ENCODE peak calls at places on chromosome 11, in eight cellular contexts. One of them, this sample, is unnamed.
A peak's percentile ranks its signal among the peaks of the same experiment; 100 is the strongest.

GRCh38 chr11:77129069-77129840 is 1.2 kb downstream of the MYO7A start:
- DNase-seq in naive thymus-derived CD4-positive, alpha-beta T cell: no peak
- DNase-seq in body of pancreas: no peak
- DNase-seq in nucleus accumbens: no peak
- DNase-seq in Calu3: no peak
- DNase-seq in ecto neural progenitor cell: no peak
- DNase-seq in Caki2: no peak
- DNase-seq in colonic mucosa: no peak
- DNase-seq in this sample: no peak

GRCh38 chr11:110311783-110312578 is 15.6 kb upstream of the RDX start:
- DNase-seq in naive thymus-derived CD4-positive, alpha-beta T cell: no peak
- DNase-seq in body of pancreas: no peak
- DNase-seq in nucleus accumbens: no peak
- DNase-seq in Calu3: no peak
- DNase-seq in ecto neural progenitor cell: no peak
- DNase-seq in Caki2: no peak
- DNase-seq in colonic mucosa: no peak
- DNase-seq in this sample: no peak

GRCh38 chr11:110522456-110522855 is 92.7 kb downstream of the FDX1 start:
- DNase-seq in naive thymus-derived CD4-positive, alpha-beta T cell: no peak
- DNase-seq in body of pancreas: no peak
- DNase-seq in nucleus accumbens: no peak
- DNase-seq in Calu3: no peak
- DNase-seq in ecto neural progenitor cell: no peak
- DNase-seq in Caki2: no peak
- DNase-seq in colonic mucosa: no peak
- DNase-seq in this sample: no peak

GRCh38 chr11:89491141-89491690 is at the start of gene NOX4:
- DNase-seq in naive thymus-derived CD4-positive, alpha-beta T cell: no peak
- DNase-seq in body of pancreas: no peak
- DNase-seq in nucleus accumbens: peak; percentile 25
- DNase-seq in Calu3: no peak
- DNase-seq in ecto neural progenitor cell: peak; percentile 87
- DNase-seq in Caki2: no peak
- DNase-seq in colonic mucosa: no peak
- DNase-seq in this sample: no peak

GRCh38 chr11:122440783-122441701 is 214.5 kb upstream of the UBASH3B start:
- DNase-seq in naive thymus-derived CD4-positive, alpha-beta T cell: no peak
- DNase-seq in body of pancreas: peak; percentile 20
- DNase-seq in nucleus accumbens: no peak
- DNase-seq in Calu3: no peak
- DNase-seq in ecto neural progenitor cell: no peak
- DNase-seq in Caki2: no peak
- DNase-seq in colonic mucosa: peak; percentile 21
- DNase-seq in this sample: no peak

GRCh38 chr11:134125507-134125906 is 56.6 kb downstream of the JAM3 start:
- DNase-seq in naive thymus-derived CD4-positive, alpha-beta T cell: no peak
- DNase-seq in body of pancreas: no peak
- DNase-seq in nucleus accumbens: no peak
- DNase-seq in Calu3: no peak
- DNase-seq in ecto neural progenitor cell: no peak
- DNase-seq in Caki2: no peak
- DNase-seq in colonic mucosa: no peak
- DNase-seq in this sample: no peak

GRCh38 chr11:17933710-17934109 is 79.1 kb downstream of the SERGEF start:
- DNase-seq in naive thymus-derived CD4-positive, alpha-beta T cell: no peak
- DNase-seq in body of pancreas: no peak
- DNase-seq in nucleus accumbens: no peak
- DNase-seq in Calu3: no peak
- DNase-seq in ecto neural progenitor cell: no peak
- DNase-seq in Caki2: no peak
- DNase-seq in colonic mucosa: no peak
- DNase-seq in this sample: no peak

GRCh38 chr11:95461858-95462257 is 230.9 kb upstream of the SESN3 start:
- DNase-seq in naive thymus-derived CD4-positive, alpha-beta T cell: no peak
- DNase-seq in body of pancreas: no peak
- DNase-seq in nucleus accumbens: no peak
- DNase-seq in Calu3: no peak
- DNase-seq in ecto neural progenitor cell: no peak
- DNase-seq in Caki2: no peak
- DNase-seq in colonic mucosa: no peak
- DNase-seq in this sample: no peak

GRCh38 chr11:68508425-68508824 is 47.9 kb downstream of the PPP6R3 start:
- DNase-seq in naive thymus-derived CD4-positive, alpha-beta T cell: no peak
- DNase-seq in body of pancreas: no peak
- DNase-seq in nucleus accumbens: no peak
- DNase-seq in Calu3: no peak
- DNase-seq in ecto neural progenitor cell: no peak
- DNase-seq in Caki2: no peak
- DNase-seq in colonic mucosa: no peak
- DNase-seq in this sample: no peak

GRCh38 chr11:62547691-62548281 is 1.2 kb upstream of the AHNAK start:
- DNase-seq in naive thymus-derived CD4-positive, alpha-beta T cell: no peak
- DNase-seq in body of pancreas: peak; percentile 16
- DNase-seq in nucleus accumbens: no peak
- DNase-seq in Calu3: peak; percentile 45
- DNase-seq in ecto neural progenitor cell: peak; percentile 54
- DNase-seq in Caki2: peak; percentile 55
- DNase-seq in colonic mucosa: peak; percentile 45
- DNase-seq in this sample: peak; percentile 87

GRCh38 chr11:131537196-131537595 is 166.8 kb downstream of the NTM start:
- DNase-seq in naive thymus-derived CD4-positive, alpha-beta T cell: no peak
- DNase-seq in body of pancreas: no peak
- DNase-seq in nucleus accumbens: no peak
- DNase-seq in Calu3: no peak
- DNase-seq in ecto neural progenitor cell: no peak
- DNase-seq in Caki2: no peak
- DNase-seq in colonic mucosa: no peak
- DNase-seq in this sample: no peak

GRCh38 chr11:61697093-61697492 is 16.9 kb downstream of the DAGLA start:
- DNase-seq in naive thymus-derived CD4-positive, alpha-beta T cell: no peak
- DNase-seq in body of pancreas: peak; percentile 70
- DNase-seq in nucleus accumbens: no peak
- DNase-seq in Calu3: peak; percentile 89
- DNase-seq in ecto neural progenitor cell: no peak
- DNase-seq in Caki2: peak; percentile 74
- DNase-seq in colonic mucosa: no peak
- DNase-seq in this sample: peak; percentile 92

GRCh38 chr11:79678780-79679468 is 238.1 kb upstream of the TENM4 start:
- DNase-seq in naive thymus-derived CD4-positive, alpha-beta T cell: no peak
- DNase-seq in body of pancreas: no peak
- DNase-seq in nucleus accumbens: no peak
- DNase-seq in Calu3: no peak
- DNase-seq in ecto neural progenitor cell: no peak
- DNase-seq in Caki2: no peak
- DNase-seq in colonic mucosa: no peak
- DNase-seq in this sample: no peak

GRCh38 chr11:80616070-80616800 is 1175.4 kb upstream of the TENM4 start:
- DNase-seq in naive thymus-derived CD4-positive, alpha-beta T cell: no peak
- DNase-seq in body of pancreas: no peak
- DNase-seq in nucleus accumbens: no peak
- DNase-seq in Calu3: no peak
- DNase-seq in ecto neural progenitor cell: no peak
- DNase-seq in Caki2: no peak
- DNase-seq in colonic mucosa: no peak
- DNase-seq in this sample: no peak

GRCh38 chr11:3660960-3661359 is 10.2 kb downstream of the CHRNA10 start:
- DNase-seq in naive thymus-derived CD4-positive, alpha-beta T cell: no peak
- DNase-seq in body of pancreas: no peak
- DNase-seq in nucleus accumbens: no peak
- DNase-seq in Calu3: no peak
- DNase-seq in ecto neural progenitor cell: no peak
- DNase-seq in Caki2: no peak
- DNase-seq in colonic mucosa: no peak
- DNase-seq in this sample: no peak

GRCh38 chr11:5004429-5005274 is 10.0 kb downstream of the OR51L1 start:
- DNase-seq in naive thymus-derived CD4-positive, alpha-beta T cell: no peak
- DNase-seq in body of pancreas: peak; percentile 67
- DNase-seq in nucleus accumbens: no peak
- DNase-seq in Calu3: peak; percentile 58
- DNase-seq in ecto neural progenitor cell: peak; percentile 53
- DNase-seq in Caki2: peak; percentile 37
- DNase-seq in colonic mucosa: peak; percentile 49
- DNase-seq in this sample: no peak

GRCh38 chr11:1130276-1131032 is 27.3 kb upstream of the MUC5AC start:
- DNase-seq in naive thymus-derived CD4-positive, alpha-beta T cell: no peak
- DNase-seq in body of pancreas: no peak
- DNase-seq in nucleus accumbens: no peak
- DNase-seq in Calu3: no peak
- DNase-seq in ecto neural progenitor cell: peak; percentile 43
- DNase-seq in Caki2: no peak
- DNase-seq in colonic mucosa: peak; percentile 12
- DNase-seq in this sample: no peak

GRCh38 chr11:79570104-79570503 is 129.3 kb upstream of the TENM4 start:
- DNase-seq in naive thymus-derived CD4-positive, alpha-beta T cell: no peak
- DNase-seq in body of pancreas: no peak
- DNase-seq in nucleus accumbens: no peak
- DNase-seq in Calu3: no peak
- DNase-seq in ecto neural progenitor cell: no peak
- DNase-seq in Caki2: no peak
- DNase-seq in colonic mucosa: no peak
- DNase-seq in this sample: no peak

GRCh38 chr11:17258670-17259069 is 17.9 kb upstream of the NUCB2 start:
- DNase-seq in naive thymus-derived CD4-positive, alpha-beta T cell: no peak
- DNase-seq in body of pancreas: no peak
- DNase-seq in nucleus accumbens: no peak
- DNase-seq in Calu3: no peak
- DNase-seq in ecto neural progenitor cell: no peak
- DNase-seq in Caki2: no peak
- DNase-seq in colonic mucosa: no peak
- DNase-seq in this sample: no peak

GRCh38 chr11:2567026-2567671 is 122.3 kb downstream of the KCNQ1 start:
- DNase-seq in naive thymus-derived CD4-positive, alpha-beta T cell: no peak
- DNase-seq in body of pancreas: no peak
- DNase-seq in nucleus accumbens: no peak
- DNase-seq in Calu3: no peak
- DNase-seq in ecto neural progenitor cell: no peak
- DNase-seq in Caki2: no peak
- DNase-seq in colonic mucosa: no peak
- DNase-seq in this sample: no peak

GRCh38 chr11:79371152-79371551 is 69.7 kb downstream of the TENM4 start:
- DNase-seq in naive thymus-derived CD4-positive, alpha-beta T cell: no peak
- DNase-seq in body of pancreas: no peak
- DNase-seq in nucleus accumbens: no peak
- DNase-seq in Calu3: no peak
- DNase-seq in ecto neural progenitor cell: no peak
- DNase-seq in Caki2: no peak
- DNase-seq in colonic mucosa: no peak
- DNase-seq in this sample: no peak

GRCh38 chr11:9060700-9061111 is 30.7 kb downstream of the SCUBE2 start:
- DNase-seq in naive thymus-derived CD4-positive, alpha-beta T cell: no peak
- DNase-seq in body of pancreas: no peak
- DNase-seq in nucleus accumbens: no peak
- DNase-seq in Calu3: peak; percentile 5
- DNase-seq in ecto neural progenitor cell: no peak
- DNase-seq in Caki2: no peak
- DNase-seq in colonic mucosa: no peak
- DNase-seq in this sample: no peak

GRCh38 chr11:36447947-36448346 is 62.1 kb downstream of the TRAF6 start:
- DNase-seq in naive thymus-derived CD4-positive, alpha-beta T cell: no peak
- DNase-seq in body of pancreas: peak; percentile 50
- DNase-seq in nucleus accumbens: no peak
- DNase-seq in Calu3: peak; percentile 93
- DNase-seq in ecto neural progenitor cell: no peak
- DNase-seq in Caki2: no peak
- DNase-seq in colonic mucosa: no peak
- DNase-seq in this sample: peak; percentile 70

GRCh38 chr11:64141081-64141783 is 24.7 kb downstream of the MACROD1 start:
- DNase-seq in naive thymus-derived CD4-positive, alpha-beta T cell: no peak
- DNase-seq in body of pancreas: no peak
- DNase-seq in nucleus accumbens: no peak
- DNase-seq in Calu3: no peak
- DNase-seq in ecto neural progenitor cell: no peak
- DNase-seq in Caki2: no peak
- DNase-seq in colonic mucosa: no peak
- DNase-seq in this sample: no peak

GRCh38 chr11:62402226-62402625 is 16.6 kb upstream of the SCGB1A1 start:
- DNase-seq in naive thymus-derived CD4-positive, alpha-beta T cell: no peak
- DNase-seq in body of pancreas: no peak
- DNase-seq in nucleus accumbens: no peak
- DNase-seq in Calu3: no peak
- DNase-seq in ecto neural progenitor cell: no peak
- DNase-seq in Caki2: no peak
- DNase-seq in colonic mucosa: peak; percentile 61
- DNase-seq in this sample: peak; percentile 74

GRCh38 chr11:36151933-36152580 is 137.2 kb downstream of the COMMD9 start:
- DNase-seq in naive thymus-derived CD4-positive, alpha-beta T cell: no peak
- DNase-seq in body of pancreas: no peak
- DNase-seq in nucleus accumbens: no peak
- DNase-seq in Calu3: no peak
- DNase-seq in ecto neural progenitor cell: no peak
- DNase-seq in Caki2: no peak
- DNase-seq in colonic mucosa: no peak
- DNase-seq in this sample: no peak

GRCh38 chr11:29989181-29989580 is 27.6 kb downstream of the KCNA4 start:
- DNase-seq in naive thymus-derived CD4-positive, alpha-beta T cell: no peak
- DNase-seq in body of pancreas: no peak
- DNase-seq in nucleus accumbens: no peak
- DNase-seq in Calu3: no peak
- DNase-seq in ecto neural progenitor cell: no peak
- DNase-seq in Caki2: no peak
- DNase-seq in colonic mucosa: no peak
- DNase-seq in this sample: no peak

GRCh38 chr11:121672630-121673487 is 220.1 kb upstream of the SORL1-AS1 start:
- DNase-seq in naive thymus-derived CD4-positive, alpha-beta T cell: no peak
- DNase-seq in body of pancreas: no peak
- DNase-seq in nucleus accumbens: no peak
- DNase-seq in Calu3: no peak
- DNase-seq in ecto neural progenitor cell: no peak
- DNase-seq in Caki2: no peak
- DNase-seq in colonic mucosa: no peak
- DNase-seq in this sample: no peak

GRCh38 chr11:14789879-14790484 is 102.0 kb downstream of the CYP2R1 start:
- DNase-seq in naive thymus-derived CD4-positive, alpha-beta T cell: no peak
- DNase-seq in body of pancreas: no peak
- DNase-seq in nucleus accumbens: no peak
- DNase-seq in Calu3: no peak
- DNase-seq in ecto neural progenitor cell: no peak
- DNase-seq in Caki2: no peak
- DNase-seq in colonic mucosa: no peak
- DNase-seq in this sample: no peak

GRCh38 chr11:15101072-15101701 is 13.5 kb upstream of the INSC start:
- DNase-seq in naive thymus-derived CD4-positive, alpha-beta T cell: no peak
- DNase-seq in body of pancreas: peak; percentile 74
- DNase-seq in nucleus accumbens: no peak
- DNase-seq in Calu3: peak; percentile 70
- DNase-seq in ecto neural progenitor cell: peak; percentile 74
- DNase-seq in Caki2: peak; percentile 52
- DNase-seq in colonic mucosa: peak; percentile 65
- DNase-seq in this sample: no peak

GRCh38 chr11:14645247-14645912 is 1.8 kb downstream of the PDE3B start:
- DNase-seq in naive thymus-derived CD4-positive, alpha-beta T cell: no peak
- DNase-seq in body of pancreas: no peak
- DNase-seq in nucleus accumbens: no peak
- DNase-seq in Calu3: no peak
- DNase-seq in ecto neural progenitor cell: no peak
- DNase-seq in Caki2: no peak
- DNase-seq in colonic mucosa: no peak
- DNase-seq in this sample: no peak

GRCh38 chr11:117717485-117718314 is 79.3 kb downstream of the DSCAML1 start:
- DNase-seq in naive thymus-derived CD4-positive, alpha-beta T cell: no peak
- DNase-seq in body of pancreas: peak; percentile 46
- DNase-seq in nucleus accumbens: peak; percentile 77
- DNase-seq in Calu3: peak; percentile 59
- DNase-seq in ecto neural progenitor cell: no peak
- DNase-seq in Caki2: peak; percentile 81
- DNase-seq in colonic mucosa: peak; percentile 53
- DNase-seq in this sample: peak; percentile 67

GRCh38 chr11:13776134-13776815 is 107.8 kb downstream of the FAR1 start:
- DNase-seq in naive thymus-derived CD4-positive, alpha-beta T cell: no peak
- DNase-seq in body of pancreas: no peak
- DNase-seq in nucleus accumbens: no peak
- DNase-seq in Calu3: no peak
- DNase-seq in ecto neural progenitor cell: no peak
- DNase-seq in Caki2: peak; percentile 35
- DNase-seq in colonic mucosa: no peak
- DNase-seq in this sample: no peak

GRCh38 chr11:92123540-92123939 is 101.1 kb upstream of the FAT3 start:
- DNase-seq in naive thymus-derived CD4-positive, alpha-beta T cell: no peak
- DNase-seq in body of pancreas: no peak
- DNase-seq in nucleus accumbens: no peak
- DNase-seq in Calu3: no peak
- DNase-seq in ecto neural progenitor cell: no peak
- DNase-seq in Caki2: no peak
- DNase-seq in colonic mucosa: no peak
- DNase-seq in this sample: no peak